ENCODE peak calls at places on chromosome 5, in six cellular contexts. U is A549, W is heart left ventricle, B is body of pancreas, Z is GM12892, M is sigmoid colon. T is an unnamed sample.
A peak's percentile ranks its signal among the peaks of the same experiment; 100 is the strongest.

GRCh38 chr5:176817369-176817841 is 7.0 kb downstream of the UNC5A start:
- DNase-seq in U (no peak), W (no peak), B (no peak), Z (no peak), M (no peak), T (no peak)

GRCh38 chr5:81838307-81838906 is 87.5 kb upstream of the SSBP2 start:
- DNase-seq in U (peak; percentile 62), W (no peak), B (peak; percentile 31), Z (no peak), M (no peak), T (no peak)

GRCh38 chr5:54514841-54515432 is 2.6 kb upstream of the SNX18 start:
- DNase-seq in U (no peak), W (no peak), B (no peak), Z (no peak), M (no peak), T (no peak)

GRCh38 chr5:1441166-1441865 is 3.9 kb downstream of the SLC6A3 start:
- DNase-seq in U (no peak), W (no peak), B (no peak), Z (no peak), M (no peak), T (no peak)

GRCh38 chr5:128920345-128921215 is 44.7 kb upstream of the SLC27A6 start:
- DNase-seq in U (peak; percentile 10), W (peak; percentile 40), B (no peak), Z (no peak), M (no peak), T (no peak)

GRCh38 chr5:1405121-1405520 is 40.1 kb downstream of the SLC6A3 start:
- DNase-seq in U (no peak), W (no peak), B (no peak), Z (no peak), M (peak; percentile 51), T (no peak)

GRCh38 chr5:97676608-97677007 is 493.6 kb upstream of the RIOK2 start:
- DNase-seq in U (no peak), W (no peak), B (no peak), Z (no peak), M (no peak), T (no peak)

GRCh38 chr5:58261605-58262004 is 198.3 kb downstream of the PLK2 start:
- DNase-seq in U (no peak), W (no peak), B (no peak), Z (no peak), M (no peak), T (no peak)

GRCh38 chr5:36876389-36876964 is at the start of gene NIPBL:
- DNase-seq in U (peak; percentile 95), W (peak; percentile 93), B (peak; percentile 94), Z (peak; percentile 58), M (peak; percentile 96), T (peak; percentile 79)

GRCh38 chr5:67494186-67494842 is 297.7 kb upstream of the CD180 start:
- DNase-seq in U (no peak), W (no peak), B (no peak), Z (no peak), M (peak; percentile 63), T (no peak)

GRCh38 chr5:67303356-67303755 is 106.8 kb upstream of the CD180 start:
- DNase-seq in U (no peak), W (no peak), B (no peak), Z (no peak), M (no peak), T (no peak)

GRCh38 chr5:89728750-89729149 is 680.8 kb downstream of the CETN3 start:
- DNase-seq in U (no peak), W (peak; percentile 27), B (peak; percentile 70), Z (no peak), M (peak; percentile 61), T (no peak)

GRCh38 chr5:17796757-17797398 is 162.6 kb downstream of the TAF11L14 start:
- DNase-seq in U (peak; percentile 62), W (no peak), B (no peak), Z (no peak), M (no peak), T (no peak)

GRCh38 chr5:41334221-41334620 is 120.9 kb upstream of the C6 start:
- DNase-seq in U (no peak), W (no peak), B (no peak), Z (no peak), M (no peak), T (no peak)

GRCh38 chr5:31269259-31269658 is 75.8 kb downstream of the CDH6 start:
- DNase-seq in U (no peak), W (no peak), B (no peak), Z (no peak), M (no peak), T (no peak)

GRCh38 chr5:166551384-166551783 is 1740.1 kb upstream of the WWC1 start:
- DNase-seq in U (no peak), W (no peak), B (no peak), Z (no peak), M (no peak), T (no peak)

GRCh38 chr5:136396886-136397285 is 31.5 kb upstream of the TRPC7 start:
- DNase-seq in U (no peak), W (no peak), B (no peak), Z (no peak), M (no peak), T (no peak)

GRCh38 chr5:107985144-107985543 is 314.4 kb upstream of the EFNA5 start:
- DNase-seq in U (no peak), W (peak; percentile 57), B (peak; percentile 61), Z (no peak), M (no peak), T (no peak)

GRCh38 chr5:77170-77501 is 14.8 kb upstream of the PLEKHG4B start:
- DNase-seq in U (no peak), W (no peak), B (no peak), Z (no peak), M (no peak), T (no peak)

GRCh38 chr5:57665146-57665936 is 182.7 kb upstream of the ACTBL2 start:
- DNase-seq in U (no peak), W (no peak), B (no peak), Z (no peak), M (no peak), T (no peak)

GRCh38 chr5:960551-960950 is 48.1 kb upstream of the NKD2 start:
- DNase-seq in U (no peak), W (peak; percentile 20), B (peak; percentile 31), Z (no peak), M (no peak), T (no peak)

GRCh38 chr5:71475788-71476384 is 20.4 kb downstream of the BDP1 start:
- DNase-seq in U (peak; percentile 38), W (no peak), B (no peak), Z (peak; percentile 28), M (no peak), T (peak; percentile 15)

GRCh38 chr5:35815089-35815936 is 41.4 kb upstream of the IL7R start:
- DNase-seq in U (peak; percentile 27), W (no peak), B (no peak), Z (no peak), M (no peak), T (no peak)

GRCh38 chr5:1467341-1468246 is 22.4 kb upstream of the SLC6A3 start:
- DNase-seq in U (no peak), W (no peak), B (no peak), Z (no peak), M (peak; percentile 54), T (no peak)

GRCh38 chr5:121962347-121962670 is 534 bp downstream of the SRFBP1 start:
- DNase-seq in U (no peak), W (no peak), B (no peak), Z (peak; percentile 4), M (no peak), T (no peak)

GRCh38 chr5:154002511-154003020 is 36.1 kb downstream of the FAM114A2 start:
- DNase-seq in U (no peak), W (no peak), B (no peak), Z (no peak), M (no peak), T (no peak)

GRCh38 chr5:112238473-112238872 is 180.6 kb downstream of the EPB41L4A start:
- DNase-seq in U (peak; percentile 23), W (no peak), B (no peak), Z (no peak), M (no peak), T (no peak)

GRCh38 chr5:169716287-169716686 is 79.2 kb downstream of the DOCK2 start:
- DNase-seq in U (no peak), W (no peak), B (no peak), Z (no peak), M (no peak), T (no peak)
- TF ChIP-seq POLR2A in U (no peak), W (no peak), B (no peak), Z (no peak), M (no peak), T (no peak)

GRCh38 chr5:180830253-180831138 is 27.9 kb upstream of the MGAT1 start:
- DNase-seq in U (peak; percentile 44), W (peak; percentile 76), B (peak; percentile 87), Z (peak; percentile 51), M (peak; percentile 90), T (no peak)
- TF ChIP-seq POLR2A in U (no peak), W (no peak), B (peak; percentile 85), Z (peak; percentile 70), M (peak; percentile 14), T (no peak)

GRCh38 chr5:163758283-163758711 is 252.9 kb downstream of the MAT2B start:
- DNase-seq in U (no peak), W (no peak), B (no peak), Z (no peak), M (no peak), T (no peak)

GRCh38 chr5:163756170-163756569 is 250.8 kb downstream of the MAT2B start:
- DNase-seq in U (no peak), W (no peak), B (no peak), Z (no peak), M (no peak), T (no peak)

GRCh38 chr5:163757344-163757743 is 251.9 kb downstream of the MAT2B start:
- DNase-seq in U (no peak), W (no peak), B (no peak), Z (no peak), M (no peak), T (no peak)

GRCh38 chr5:163760498-163760897 is 255.1 kb downstream of the MAT2B start:
- DNase-seq in U (no peak), W (no peak), B (peak; percentile 6), Z (no peak), M (no peak), T (no peak)

DNA sequence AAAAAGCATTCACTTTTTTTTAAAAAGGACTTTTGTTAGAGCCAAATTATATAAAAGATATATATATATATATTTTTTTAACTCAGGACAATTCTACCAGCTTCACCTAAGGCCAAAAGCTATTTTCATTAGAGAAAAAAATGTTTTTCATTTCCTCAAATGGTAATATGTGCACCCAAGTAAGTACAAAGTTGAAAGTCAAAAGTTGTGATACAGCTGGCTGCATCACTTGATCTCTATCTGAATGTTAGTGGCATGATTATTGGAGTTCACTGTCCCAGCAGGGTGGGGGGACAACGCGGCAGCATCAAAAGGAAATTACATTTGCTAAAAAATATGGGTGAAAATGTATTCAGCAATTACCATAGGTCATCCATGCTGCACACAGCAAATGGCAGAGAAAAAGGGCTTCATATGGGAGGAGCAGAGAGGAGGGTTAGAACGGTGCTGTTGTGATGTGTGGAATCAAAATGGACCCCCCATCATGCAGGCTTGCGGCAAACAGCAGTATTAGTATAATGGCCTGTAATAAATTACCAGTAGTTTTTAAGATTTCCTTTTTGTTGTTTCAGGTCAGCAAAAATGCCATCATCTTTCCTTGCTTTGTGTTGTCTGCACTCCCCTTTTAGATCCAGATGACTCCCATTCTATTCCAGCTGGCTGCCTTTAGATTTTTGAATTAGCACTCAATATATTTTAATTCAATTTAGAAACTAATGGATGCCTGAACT is 253.7 kb downstream of the MAT2B start:
- DNase-seq in U (no peak), W (no peak), B (no peak), Z (no peak), M (no peak), T (no peak)
- TF ChIP-seq POLR2A in U (no peak), W (no peak), B (no peak), Z (no peak), M (no peak), T (no peak)

GRCh38 chr5:169980418-169981053 is at the start of gene INSYN2B:
- DNase-seq in U (peak; percentile 86), W (peak; percentile 52), B (peak; percentile 65), Z (peak; percentile 23), M (peak; percentile 66), T (peak; percentile 58)
- TF ChIP-seq POLR2A in U (no peak), W (no peak), B (no peak), Z (no peak), M (no peak), T (no peak)

T was measured in H54.